ENCODE peak calls at places on chromosomes 11 and 22, in six cellular contexts. O, K, C, L, P and D are unnamed samples.

GRCh38 chr22:45007247-45007945 is 2.4 kb downstream of the PHF21B start:
- DNase-seq in O (peak), C (peak), P (no peak), L (no peak), K (no peak), D (peak)

GRCh38 chr11:120248551-120249278 is 8.8 kb downstream of the POU2F3 start:
- DNase-seq in L (peak), P (peak), C (no peak), O (no peak), K (no peak), D (no peak)

GRCh38 chr22:32623943-32624342 is 149.3 kb downstream of the FBXO7 start:
- DNase-seq in K (peak), P (no peak), O (no peak), L (no peak), C (no peak), D (no peak)

GRCh38 chr11:62538470-62539237 is 8.0 kb downstream of the AHNAK start:
- DNase-seq in L (no peak), O (no peak), K (no peak), C (no peak), P (no peak), D (no peak)

GRCh38 chr11:117520966-117521365 is 193.3 kb downstream of the CEP164 start:
- DNase-seq in C (no peak), P (no peak), O (no peak), K (no peak), L (no peak), D (no peak)

GRCh38 chr11:81658722-81659121 is 1074.9 kb downstream of the FAM181B start:
- DNase-seq in C (peak), O (peak), P (no peak), K (peak), L (no peak), D (no peak)

GRCh38 chr11:2700415-2701211 is 819 bp upstream of the KCNQ1OT1 start:
- DNase-seq in C (peak), K (peak), O (peak), P (peak), L (no peak), D (no peak)

GRCh38 chr11:122165972-122166371 is 50.0 kb upstream of the BLID start:
- DNase-seq in O (no peak), L (no peak), K (no peak), C (no peak), P (no peak), D (no peak)

GRCh38 chr11:843818-844692 is 1.4 kb downstream of the TSPAN4 start:
- DNase-seq in P (no peak), L (no peak), C (peak), O (peak), K (peak), D (peak)

GRCh38 chr11:74696932-74697687 is 34.1 kb downstream of the CHRDL2 start:
- DNase-seq in P (no peak), L (no peak), O (peak), K (peak), C (peak), D (no peak)
- TF ChIP-seq MAX in P (no peak), L (no peak), O (no peak), K (no peak), C (no peak), D (no peak)

DNA sequence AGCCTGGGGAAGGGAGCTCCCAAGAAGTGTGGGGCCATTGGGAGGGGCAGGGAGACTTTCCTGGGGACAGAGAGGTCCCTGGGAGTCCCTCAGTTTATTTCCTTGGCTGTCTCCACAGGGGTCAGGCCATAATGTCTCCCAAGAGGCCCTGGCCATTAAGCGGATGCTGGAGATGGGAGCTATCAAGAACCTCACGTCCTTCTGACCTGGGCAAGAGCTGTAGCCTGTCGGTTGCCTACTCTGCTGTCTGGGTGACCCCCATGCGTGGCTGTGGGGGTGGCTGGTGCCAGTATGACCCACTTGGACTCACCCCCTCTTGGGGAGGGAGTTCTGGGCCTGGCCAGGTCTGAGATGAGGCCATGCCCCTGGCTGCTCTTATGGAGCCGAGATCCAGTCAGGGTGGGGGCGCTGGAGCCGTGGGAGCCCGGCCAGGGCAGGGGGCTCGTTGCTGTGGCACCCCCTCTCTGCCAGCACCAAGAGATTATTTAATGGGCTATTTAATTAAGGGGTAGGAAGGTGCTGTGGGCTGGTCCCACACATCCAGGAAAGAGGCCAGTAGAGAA is 58.4 kb downstream of the ST3GAL4 start:
- DNase-seq in O (no peak), L (no peak), P (no peak), K (no peak), C (no peak), D (no peak)
- TF ChIP-seq ATF3 in O (no peak), L (no peak), P (no peak), K (no peak), C (no peak), D (no peak)

DNA sequence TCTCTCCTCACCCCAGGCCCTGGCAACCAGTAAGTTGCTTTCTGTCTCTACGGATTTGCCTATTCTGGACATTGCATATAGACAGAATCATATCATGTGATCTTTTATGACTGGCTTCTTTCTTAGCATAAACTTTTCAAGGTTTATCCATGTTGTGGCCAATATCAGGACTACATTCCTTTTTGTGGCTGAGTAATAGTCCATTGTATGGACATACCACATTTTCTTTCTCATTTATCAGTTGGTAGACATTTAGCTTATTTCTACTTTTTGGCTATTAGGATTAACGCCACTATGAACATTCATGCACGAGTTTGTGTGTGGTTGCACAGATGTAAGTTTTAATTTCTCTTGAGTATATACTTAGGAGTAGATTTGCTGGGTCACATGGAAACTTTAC is 35.7 kb downstream of the ARFGAP3 start:
- DNase-seq in L (no peak), K (no peak), O (no peak), C (no peak), P (no peak), D (no peak)
- TF ChIP-seq MAX in L (no peak), K (no peak), O (no peak), C (no peak), P (no peak), D (no peak)

GRCh38 chr22:41341990-41342389 is 39.8 kb upstream of the TEF start:
- DNase-seq in O (no peak), L (no peak), P (peak), C (no peak), K (no peak), D (no peak)
- TF ChIP-seq ATF3 in O (no peak), L (no peak), P (no peak), C (no peak), K (no peak), D (no peak)

GRCh38 chr11:114293201-114293711 is 2.9 kb upstream of the NNMT start:
- DNase-seq in L (no peak), K (no peak), O (no peak), P (no peak), C (no peak), D (no peak)
- TF ChIP-seq MAX in L (no peak), K (no peak), O (no peak), P (no peak), C (no peak), D (no peak)

GRCh38 chr11:38756537-38756936 is 2158.5 kb upstream of the RAG2 start:
- DNase-seq in P (no peak), C (no peak), L (no peak), K (no peak), O (no peak), D (no peak)

GRCh38 chr11:38759394-38759793 is 2161.4 kb upstream of the RAG2 start:
- DNase-seq in C (no peak), O (no peak), P (no peak), L (no peak), K (no peak), D (no peak)
- TF ChIP-seq ATF3 in C (no peak), O (no peak), P (no peak), L (no peak), K (no peak), D (no peak)